ENCODE peak calls at places on chromosomes 5 and 9, in four cellular contexts. One of them, this sample, is unnamed.

GRCh38 chr5:131877873-131878272 is 67.6 kb downstream of the MEIKIN start:
- DNase-seq in endothelial cell: no peak
- DNase-seq in GOT3: no peak
- DNase-seq in heart left ventricle: no peak
- DNase-seq in this sample: no peak

GRCh38 chr9:94909965-94910730 is 183.6 kb downstream of the AOPEP start:
- DNase-seq in endothelial cell: no peak
- DNase-seq in GOT3: no peak
- DNase-seq in heart left ventricle: no peak
- DNase-seq in this sample: no peak

GRCh38 chr9:90097237-90097636 is 492.4 kb downstream of the GADD45G start:
- DNase-seq in heart left ventricle: peak
- DNase-seq in GOT3: no peak
- DNase-seq in endothelial cell: no peak
- DNase-seq in this sample: no peak

GRCh38 chr5:76819851-76820280 is 1.0 kb downstream of the F2RL1 start:
- DNase-seq in GOT3: no peak
- DNase-seq in heart left ventricle: peak
- DNase-seq in endothelial cell: peak
- DNase-seq in this sample: peak

GRCh38 chr9:119370816-119371215 is 1.6 kb upstream of the BRINP1 start:
- DNase-seq in endothelial cell: peak
- DNase-seq in heart left ventricle: peak
- DNase-seq in GOT3: no peak
- DNase-seq in this sample: peak

GRCh38 chr5:147310059-147310704 is 75.4 kb downstream of the STK32A start:
- DNase-seq in GOT3: peak
- DNase-seq in heart left ventricle: peak
- DNase-seq in endothelial cell: no peak
- DNase-seq in this sample: peak

GRCh38 chr9:2859776-2860379 is 16.0 kb upstream of the PUM3 start:
- DNase-seq in GOT3: no peak
- DNase-seq in heart left ventricle: peak
- DNase-seq in endothelial cell: peak
- DNase-seq in this sample: peak

GRCh38 chr9:33942471-33943083 is 106.1 kb downstream of the UBAP2 start:
- DNase-seq in GOT3: no peak
- DNase-seq in endothelial cell: no peak
- DNase-seq in heart left ventricle: no peak
- DNase-seq in this sample: peak

GRCh38 chr9:113316032-113316431 is 12.9 kb upstream of the RNF183 start:
- DNase-seq in heart left ventricle: no peak
- DNase-seq in GOT3: no peak
- DNase-seq in endothelial cell: no peak
- DNase-seq in this sample: no peak

GRCh38 chr9:129075996-129076639 is 4.8 kb upstream of the DOLPP1 start:
- DNase-seq in heart left ventricle: no peak
- DNase-seq in GOT3: no peak
- DNase-seq in endothelial cell: no peak
- DNase-seq in this sample: no peak

GRCh38 chr5:42582723-42583122 is 159.5 kb downstream of the GHR start:
- DNase-seq in heart left ventricle: no peak
- DNase-seq in GOT3: no peak
- DNase-seq in endothelial cell: no peak
- DNase-seq in this sample: no peak

GRCh38 chr9:13213337-13213736 is 66.2 kb downstream of the MPDZ start:
- DNase-seq in GOT3: no peak
- DNase-seq in endothelial cell: no peak
- DNase-seq in heart left ventricle: no peak
- DNase-seq in this sample: peak

GRCh38 chr9:107215381-107215780 is 67.7 kb upstream of the RAD23B start:
- DNase-seq in GOT3: no peak
- DNase-seq in heart left ventricle: no peak
- DNase-seq in endothelial cell: no peak
- DNase-seq in this sample: peak

GRCh38 chr5:3364941-3365340 is 230.7 kb upstream of the IRX1 start:
- DNase-seq in endothelial cell: no peak
- DNase-seq in GOT3: no peak
- DNase-seq in heart left ventricle: no peak
- DNase-seq in this sample: no peak

GRCh38 chr9:70043689-70044449 is at the start of gene MAMDC2:
- DNase-seq in endothelial cell: peak
- DNase-seq in GOT3: no peak
- DNase-seq in heart left ventricle: peak
- DNase-seq in this sample: peak

GRCh38 chr9:128254855-128255759 is 20.7 kb downstream of the GOLGA2 start:
- DNase-seq in heart left ventricle: peak
- DNase-seq in GOT3: no peak
- DNase-seq in endothelial cell: peak
- DNase-seq in this sample: peak

GRCh38 chr5:136729901-136730355 is 364.6 kb upstream of the TRPC7 start:
- DNase-seq in GOT3: peak
- DNase-seq in heart left ventricle: no peak
- DNase-seq in endothelial cell: no peak
- DNase-seq in this sample: no peak

GRCh38 chr5:72355706-72356299 is 35.6 kb downstream of the PTCD2 start:
- DNase-seq in endothelial cell: peak
- DNase-seq in GOT3: no peak
- DNase-seq in heart left ventricle: no peak
- DNase-seq in this sample: peak

GRCh38 chr5:102119252-102119651 is 176.8 kb downstream of the SLCO4C1 start:
- DNase-seq in heart left ventricle: no peak
- DNase-seq in endothelial cell: no peak
- DNase-seq in GOT3: no peak
- DNase-seq in this sample: no peak